ENCODE peak calls at places on chromosomes 11 and 22, in four cellular contexts. One of them, this sample, is unnamed.
A peak's percentile ranks its signal among the peaks of the same experiment; 100 is the strongest.

GRCh38 chr11:10263929-10264328 is 30.1 kb downstream of the SBF2 start:
- DNase-seq in HCT116: no peak
- DNase-seq in SK-N-SH: no peak
- DNase-seq in HepG2: no peak
- DNase-seq in this sample: no peak

GRCh38 chr22:37288521-37288920 is 6.2 kb downstream of the CYTH4 start:
- DNase-seq in HCT116: no peak
- DNase-seq in SK-N-SH: no peak
- DNase-seq in HepG2: no peak
- DNase-seq in this sample: no peak

GRCh38 chr11:118998822-118999221 is 884 bp downstream of the CENATAC start:
- DNase-seq in HCT116: peak; percentile 74
- DNase-seq in SK-N-SH: no peak
- DNase-seq in HepG2: peak; percentile 81
- DNase-seq in this sample: no peak

GRCh38 chr11:72278911-72279310 is 34.9 kb upstream of the PHOX2A start:
- DNase-seq in HCT116: peak; percentile 4
- DNase-seq in SK-N-SH: no peak
- DNase-seq in HepG2: no peak
- DNase-seq in this sample: peak; percentile 3

GRCh38 chr11:2377511-2378443 is 667 bp downstream of the CD81 start:
- DNase-seq in HCT116: no peak
- DNase-seq in SK-N-SH: peak; percentile 95
- DNase-seq in HepG2: no peak
- DNase-seq in this sample: no peak

GRCh38 chr11:58579192-58580129 is 598 bp downstream of the ZFP91 start:
- DNase-seq in HCT116: peak; percentile 78
- DNase-seq in SK-N-SH: peak; percentile 80
- DNase-seq in HepG2: peak; percentile 78
- DNase-seq in this sample: peak; percentile 78

GRCh38 chr22:39504071-39504470 is 2.0 kb downstream of the MIEF1 start:
- DNase-seq in HCT116: no peak
- DNase-seq in SK-N-SH: no peak
- DNase-seq in HepG2: no peak
- DNase-seq in this sample: no peak

GRCh38 chr11:7436657-7437056 is 48.6 kb upstream of the OLFML1 start:
- DNase-seq in HCT116: no peak
- DNase-seq in SK-N-SH: no peak
- DNase-seq in HepG2: no peak
- DNase-seq in this sample: no peak

GRCh38 chr22:26577081-26577480 is 12.9 kb downstream of the TPST2 start:
- DNase-seq in HCT116: no peak
- DNase-seq in SK-N-SH: no peak
- DNase-seq in HepG2: no peak
- DNase-seq in this sample: no peak

GRCh38 chr11:65422104-65422632 is 430 bp upstream of the NEAT1 start:
- DNase-seq in HCT116: peak; percentile 88
- DNase-seq in SK-N-SH: peak; percentile 89
- DNase-seq in HepG2: peak; percentile 93
- DNase-seq in this sample: no peak

GRCh38 chr11:26326793-26327400 is 5.0 kb upstream of the ANO3 start:
- DNase-seq in HCT116: no peak
- DNase-seq in SK-N-SH: no peak
- DNase-seq in HepG2: no peak
- DNase-seq in this sample: no peak

GRCh38 chr11:64306876-64307622 is 1.7 kb downstream of the ESRRA start:
- DNase-seq in HCT116: no peak
- DNase-seq in SK-N-SH: no peak
- DNase-seq in HepG2: peak; percentile 60
- DNase-seq in this sample: no peak

GRCh38 chr11:32851251-32851650 is 21.5 kb downstream of the PRRG4 start:
- DNase-seq in HCT116: no peak
- DNase-seq in SK-N-SH: no peak
- DNase-seq in HepG2: no peak
- DNase-seq in this sample: no peak

GRCh38 chr11:17738350-17739207 is 4.0 kb downstream of the KCNC1 start:
- DNase-seq in HCT116: no peak
- DNase-seq in SK-N-SH: no peak
- DNase-seq in HepG2: no peak
- DNase-seq in this sample: no peak

GRCh38 chr22:22810018-22810427 is 77.6 kb upstream of the IGLL5 start:
- DNase-seq in HCT116: peak; percentile 36
- DNase-seq in SK-N-SH: peak; percentile 51
- DNase-seq in HepG2: peak; percentile 50
- DNase-seq in this sample: no peak

GRCh38 chr11:1854132-1854948 is 1.5 kb downstream of the LSP1 start:
- DNase-seq in HCT116: no peak
- DNase-seq in SK-N-SH: no peak
- DNase-seq in HepG2: no peak
- DNase-seq in this sample: no peak

GRCh38 chr22:41917375-41917905 is 2.6 kb upstream of the SHISA8 start:
- DNase-seq in HCT116: no peak
- DNase-seq in SK-N-SH: no peak
- DNase-seq in HepG2: no peak
- DNase-seq in this sample: no peak

GRCh38 chr11:68750197-68750987 is 928 bp downstream of the TESMIN start:
- DNase-seq in HCT116: no peak
- DNase-seq in SK-N-SH: no peak
- DNase-seq in HepG2: no peak
- DNase-seq in this sample: no peak

GRCh38 chr11:70646272-70647049 is 248.1 kb downstream of the CTTN start:
- DNase-seq in HCT116: no peak
- DNase-seq in SK-N-SH: no peak
- DNase-seq in HepG2: no peak
- DNase-seq in this sample: no peak

GRCh38 chr11:124483422-124483821 is 37.9 kb upstream of the OR8B8 start:
- DNase-seq in HCT116: no peak
- DNase-seq in SK-N-SH: no peak
- DNase-seq in HepG2: no peak
- DNase-seq in this sample: no peak

GRCh38 chr11:134866215-134866614 is 454.2 kb upstream of the B3GAT1 start:
- DNase-seq in HCT116: no peak
- DNase-seq in SK-N-SH: no peak
- DNase-seq in HepG2: no peak
- DNase-seq in this sample: no peak

GRCh38 chr11:43397251-43397650 is 38.5 kb downstream of the TTC17 start:
- DNase-seq in HCT116: no peak
- DNase-seq in SK-N-SH: no peak
- DNase-seq in HepG2: no peak
- DNase-seq in this sample: no peak

GRCh38 chr22:29641052-29641780 is 37.8 kb downstream of the NF2 start:
- DNase-seq in HCT116: no peak
- DNase-seq in SK-N-SH: no peak
- DNase-seq in HepG2: no peak
- DNase-seq in this sample: peak; percentile 60

GRCh38 chr11:32531528-32531927 is 52.1 kb upstream of the EIF3M start:
- DNase-seq in HCT116: no peak
- DNase-seq in SK-N-SH: no peak
- DNase-seq in HepG2: no peak
- DNase-seq in this sample: no peak

GRCh38 chr11:6319001-6319878 is 1.1 kb downstream of the CAVIN3 start:
- DNase-seq in HCT116: no peak
- DNase-seq in SK-N-SH: peak; percentile 16
- DNase-seq in HepG2: no peak
- DNase-seq in this sample: no peak
- TF ChIP-seq POLR2AphosphoS5 in HCT116: no peak
- TF ChIP-seq POLR2AphosphoS5 in SK-N-SH: no peak
- TF ChIP-seq POLR2AphosphoS5 in HepG2: no peak
- TF ChIP-seq POLR2AphosphoS5 in this sample: no peak

GRCh38 chr11:122671270-122671906 is 15.9 kb downstream of the UBASH3B start:
- DNase-seq in HCT116: no peak
- DNase-seq in SK-N-SH: no peak
- DNase-seq in HepG2: no peak
- DNase-seq in this sample: no peak
- H3K9ac ChIP-seq in HCT116: no peak overlapping the region
- H3K9ac ChIP-seq in SK-N-SH: no peak overlapping the region
- H3K9ac ChIP-seq in HepG2: no peak overlapping the region
- H3K9ac ChIP-seq in this sample: no peak overlapping the region

DNA sequence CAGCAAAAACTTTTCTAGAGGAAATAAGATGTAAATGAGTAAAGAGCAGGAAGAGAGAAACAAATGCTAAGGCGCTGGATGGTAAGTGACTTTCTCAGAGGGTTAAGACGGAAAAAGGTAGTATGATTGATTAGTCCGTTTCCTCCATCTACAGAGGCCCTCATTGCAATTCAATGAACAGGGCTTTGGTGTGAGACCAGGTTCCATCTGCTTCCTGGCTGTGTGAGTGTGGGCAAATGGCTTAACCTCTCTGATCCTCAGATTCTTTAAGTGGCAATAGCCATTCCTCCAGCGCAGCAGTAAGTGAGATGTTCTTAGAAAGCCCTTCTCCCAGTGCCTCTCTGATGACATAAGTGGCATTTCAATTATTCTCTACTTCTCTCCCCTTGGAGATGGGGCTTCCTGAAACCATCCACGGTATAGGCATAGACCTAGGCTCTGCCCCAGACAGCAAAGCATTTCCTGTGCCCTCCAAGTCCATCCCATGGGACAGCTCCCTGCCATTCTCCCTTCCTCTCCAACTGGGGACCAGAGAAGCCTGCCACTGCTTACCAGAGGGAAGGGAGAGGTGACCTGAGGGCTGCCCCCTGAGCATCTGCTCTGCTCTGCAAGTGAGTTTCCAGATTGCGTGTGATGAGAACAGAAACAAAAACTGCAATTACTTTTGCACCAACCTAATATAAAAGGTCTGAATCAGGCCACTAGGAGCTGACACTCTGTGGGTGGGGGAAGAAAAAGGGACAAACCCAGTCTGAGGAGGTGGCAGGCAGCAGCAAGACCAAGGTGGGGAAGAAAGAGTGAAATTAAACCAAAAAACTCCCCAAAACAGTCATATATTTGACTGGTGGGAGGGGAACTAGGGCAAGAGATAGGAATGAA is 12.7 kb upstream of the CD44 start:
- DNase-seq in HCT116: no peak
- DNase-seq in SK-N-SH: no peak
- DNase-seq in HepG2: no peak
- DNase-seq in this sample: no peak
- TF ChIP-seq POLR2AphosphoS5 in HCT116: no peak
- TF ChIP-seq POLR2AphosphoS5 in SK-N-SH: no peak
- TF ChIP-seq POLR2AphosphoS5 in HepG2: no peak
- TF ChIP-seq POLR2AphosphoS5 in this sample: no peak

GRCh38 chr11:46291441-46292143 is 14.1 kb downstream of the CREB3L1 start:
- DNase-seq in HCT116: no peak
- DNase-seq in SK-N-SH: no peak
- DNase-seq in HepG2: no peak
- DNase-seq in this sample: no peak

GRCh38 chr11:46290598-46291309 is 13.3 kb downstream of the CREB3L1 start:
- DNase-seq in HCT116: no peak
- DNase-seq in SK-N-SH: peak; percentile 57
- DNase-seq in HepG2: no peak
- DNase-seq in this sample: peak; percentile 89

GRCh38 chr11:46293616-46294015 is 16.2 kb downstream of the CREB3L1 start:
- DNase-seq in HCT116: no peak
- DNase-seq in SK-N-SH: no peak
- DNase-seq in HepG2: no peak
- DNase-seq in this sample: no peak

GRCh38 chr11:46294365-46295309 is 17.2 kb downstream of the CREB3L1 start:
- DNase-seq in HCT116: no peak
- DNase-seq in SK-N-SH: peak; percentile 60
- DNase-seq in HepG2: no peak
- DNase-seq in this sample: no peak

DNA sequence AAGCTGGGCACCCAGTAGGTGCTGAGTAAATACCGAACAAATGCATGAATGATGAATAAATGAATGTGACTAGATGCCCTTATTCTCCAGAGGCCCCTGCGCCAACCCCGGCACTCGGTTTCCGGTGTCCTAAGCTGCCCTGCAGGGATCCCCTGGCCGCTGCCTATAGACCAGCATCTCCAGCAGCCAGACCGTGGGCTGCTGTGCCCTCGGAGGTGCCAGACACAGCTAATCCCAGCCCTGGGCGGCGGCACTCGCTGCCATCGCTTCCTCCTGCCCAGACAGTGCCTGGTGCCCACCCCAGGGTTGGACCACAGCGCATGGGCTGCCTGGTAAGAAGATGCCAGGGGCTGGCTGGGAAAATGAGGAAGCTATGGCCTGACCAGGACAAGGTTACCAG is 15.6 kb downstream of the CREB3L1 start:
- DNase-seq in HCT116: no peak
- DNase-seq in SK-N-SH: no peak
- DNase-seq in HepG2: no peak
- DNase-seq in this sample: no peak
- H3K9ac ChIP-seq in HCT116: no peak overlapping the region
- H3K9ac ChIP-seq in SK-N-SH: peak overlapping the region; percentile 19
- H3K9ac ChIP-seq in HepG2: no peak overlapping the region
- H3K9ac ChIP-seq in this sample: no peak overlapping the region

DNA sequence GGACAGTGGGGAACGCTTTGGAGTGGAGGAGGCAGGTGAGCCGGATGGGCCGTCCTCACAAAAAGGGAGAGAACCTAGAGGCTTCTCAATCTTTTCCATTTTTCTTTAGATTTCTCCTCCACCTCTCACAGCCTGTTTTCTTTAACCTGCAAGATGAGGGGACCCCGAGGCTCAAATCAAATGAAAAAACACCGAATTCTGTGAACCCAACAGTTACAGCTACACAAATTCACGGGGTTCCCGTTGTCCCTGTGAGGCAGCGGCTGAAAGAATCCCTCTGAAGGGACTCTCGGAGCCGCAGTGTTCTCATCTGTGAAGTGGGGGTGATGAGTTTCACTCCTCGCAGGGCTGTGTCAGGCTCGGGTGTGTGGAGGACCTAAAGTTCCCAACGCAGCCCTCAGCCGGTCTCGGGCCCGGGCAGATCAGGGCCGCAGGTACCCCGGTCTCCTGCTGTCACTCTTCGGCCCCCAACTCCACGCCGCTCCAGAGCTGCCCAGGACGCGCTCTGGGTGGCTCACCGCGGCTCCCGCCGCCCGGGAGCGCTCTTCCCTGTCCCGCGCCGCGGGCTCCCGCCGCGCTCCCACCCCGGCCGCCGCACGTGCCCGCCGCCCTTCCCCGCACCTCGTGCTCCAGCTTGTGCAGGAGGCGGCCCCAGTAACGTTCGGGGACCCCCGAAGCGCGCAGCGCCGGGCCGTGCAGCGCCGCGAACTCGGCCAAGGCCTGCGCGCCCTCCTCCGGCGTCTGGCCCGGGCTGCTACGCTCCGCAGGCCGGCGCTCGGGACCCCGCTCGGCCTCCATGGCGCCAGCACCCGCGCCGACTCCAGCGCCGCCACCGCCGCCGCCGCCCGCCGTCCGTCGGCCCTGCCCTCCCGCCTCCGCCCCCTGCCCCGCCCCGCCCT is at the start of gene TTLL12:
- DNase-seq in HCT116: no peak
- DNase-seq in SK-N-SH: peak; percentile 84
- DNase-seq in HepG2: no peak
- DNase-seq in this sample: no peak
- TF ChIP-seq POLR2AphosphoS5 in HCT116: peak; percentile 63
- TF ChIP-seq POLR2AphosphoS5 in SK-N-SH: no peak
- TF ChIP-seq POLR2AphosphoS5 in HepG2: peak; percentile 38
- TF ChIP-seq POLR2AphosphoS5 in this sample: no peak

GRCh38 chr11:121047926-121048325 is 24.0 kb downstream of the TBCEL start:
- DNase-seq in HCT116: no peak
- DNase-seq in SK-N-SH: no peak
- DNase-seq in HepG2: no peak
- DNase-seq in this sample: no peak

GRCh38 chr11:121053244-121053643 is 29.3 kb downstream of the TBCEL start:
- DNase-seq in HCT116: no peak
- DNase-seq in SK-N-SH: no peak
- DNase-seq in HepG2: no peak
- DNase-seq in this sample: no peak

GRCh38 chr11:121054266-121054665 is 30.4 kb downstream of the TBCEL start:
- DNase-seq in HCT116: no peak
- DNase-seq in SK-N-SH: no peak
- DNase-seq in HepG2: no peak
- DNase-seq in this sample: no peak

GRCh38 chr11:121048464-121049233 is 24.7 kb downstream of the TBCEL start:
- DNase-seq in HCT116: no peak
- DNase-seq in SK-N-SH: no peak
- DNase-seq in HepG2: no peak
- DNase-seq in this sample: no peak
- H3K9ac ChIP-seq in HCT116: no peak overlapping the region
- H3K9ac ChIP-seq in SK-N-SH: no peak overlapping the region
- H3K9ac ChIP-seq in HepG2: no peak overlapping the region
- H3K9ac ChIP-seq in this sample: no peak overlapping the region

This sample was measured in SK-N-MC.